ENCODE peak calls at places on chromosomes 11 and 22, in six cellular contexts. G is choroid plexus epithelial cell, I is upper lobe of left lung, T is stomach, S is K562, B is mucosa of descending colon. A is an unnamed sample.

GRCh38 chr11:67495234-67496005 is 9.7 kb downstream of the PITPNM1 start:
- DNase-seq in B (no peak), I (no peak), T (no peak), G (no peak), S (no peak), A (no peak)

GRCh38 chr11:78030429-78031325 is 7.6 kb upstream of the KCTD14 start:
- DNase-seq in T (peak; percentile 89), S (no peak), G (peak; percentile 70), B (peak; percentile 63), I (peak; percentile 76), A (peak; percentile 94)

GRCh38 chr11:40338739-40339138 is 1120.7 kb downstream of the LRRC4C start:
- DNase-seq in B (no peak), T (no peak), S (no peak), I (no peak), G (peak; percentile 70), A (no peak)

GRCh38 chr22:49649166-49649565 is 178.5 kb downstream of the BRD1 start:
- DNase-seq in I (peak; percentile 50), B (no peak), T (no peak), G (no peak), S (no peak), A (no peak)

GRCh38 chr22:39543095-39543494 is 10.5 kb upstream of the RPS19BP1 start:
- DNase-seq in B (peak; percentile 29), S (peak; percentile 67), G (peak; percentile 62), I (no peak), T (no peak), A (no peak)

GRCh38 chr11:82775736-82776346 is 42.2 kb upstream of the FAM181B start:
- DNase-seq in T (no peak), B (peak; percentile 50), S (peak; percentile 62), G (peak; percentile 72), I (no peak), A (no peak)

GRCh38 chr11:43576834-43577521 is 103.6 kb upstream of the HSD17B12 start:
- DNase-seq in T (peak; percentile 44), S (peak; percentile 80), I (peak; percentile 71), G (peak; percentile 60), B (peak; percentile 58), A (peak; percentile 83)

GRCh38 chr11:67059671-67060070 is 3.0 kb downstream of the RHOD start:
- DNase-seq in I (no peak), T (no peak), S (no peak), B (no peak), G (no peak), A (no peak)

GRCh38 chr22:18034076-18034475 is 9.7 kb upstream of the MICAL3 start:
- DNase-seq in T (no peak), G (no peak), S (no peak), I (no peak), B (no peak), A (no peak)

GRCh38 chr22:39299829-39300178 is 19.6 kb downstream of the RPL3 start:
- DNase-seq in B (no peak), I (no peak), S (no peak), T (no peak), G (no peak), A (no peak)

GRCh38 chr11:88122956-88123355 is 52.3 kb downstream of the RAB38 start:
- DNase-seq in G (no peak), B (no peak), S (no peak), T (no peak), I (no peak), A (no peak)

GRCh38 chr11:120473486-120473885 is 38.1 kb upstream of the GRIK4 start:
- DNase-seq in I (no peak), G (no peak), T (no peak), S (no peak), B (no peak), A (no peak)

GRCh38 chr11:2576116-2576515 is 123.7 kb downstream of the KCNQ1OT1 start:
- DNase-seq in T (no peak), I (no peak), G (no peak), S (no peak), B (no peak), A (no peak)

GRCh38 chr22:19178659-19179471 is at the start of gene SLC25A1:
- DNase-seq in I (peak; percentile 99), B (peak; percentile 97), T (peak; percentile 97), S (peak; percentile 100), G (peak; percentile 89), A (peak; percentile 97)

GRCh38 chr22:38699784-38700183 is 959 bp downstream of the JOSD1 start:
- DNase-seq in T (no peak), G (peak; percentile 64), I (no peak), B (no peak), S (no peak), A (no peak)

GRCh38 chr22:43110927-43111623 is 525 bp downstream of the BIK start:
- DNase-seq in I (peak; percentile 91), S (no peak), B (peak; percentile 72), G (no peak), T (peak; percentile 76), A (no peak)

GRCh38 chr11:2296913-2297622 is 4.7 kb downstream of the C11orf21 start:
- DNase-seq in G (no peak), T (peak; percentile 21), I (peak; percentile 63), B (peak; percentile 0), S (no peak), A (peak; percentile 51)

GRCh38 chr22:27045103-27045940 is 387.9 kb downstream of the MIAT start:
- DNase-seq in S (no peak), T (no peak), B (no peak), I (no peak), G (peak; percentile 69), A (no peak)

GRCh38 chr22:19704355-19705015 is 9.8 kb upstream of the SEPTIN5 start:
- DNase-seq in S (peak; percentile 20), G (no peak), I (peak; percentile 29), B (no peak), T (no peak), A (no peak)

GRCh38 chr22:29205598-29206371 is at the start of gene EMID1:
- DNase-seq in T (peak; percentile 61), I (peak; percentile 90), G (peak; percentile 26), S (peak; percentile 73), B (peak; percentile 40), A (no peak)

GRCh38 chr11:119320593-119321524 is 3.9 kb upstream of the MCAM start:
- DNase-seq in T (peak; percentile 64), G (peak; percentile 72), S (peak; percentile 83), B (no peak), I (peak; percentile 92), A (no peak)

GRCh38 chr11:126061707-126062678 is 673 bp downstream of the CDON start:
- DNase-seq in G (peak; percentile 28), S (no peak), B (peak; percentile 40), I (no peak), T (no peak), A (no peak)

GRCh38 chr11:65516135-65516968 is 8.5 kb upstream of the SCYL1 start:
- DNase-seq in G (no peak), S (no peak), T (no peak), I (no peak), B (no peak), A (no peak)

GRCh38 chr11:20353829-20354434 is 9.6 kb upstream of the HTATIP2 start:
- DNase-seq in T (peak; percentile 29), I (no peak), G (peak; percentile 71), B (peak; percentile 52), S (peak; percentile 53), A (no peak)

GRCh38 chr22:44173154-44173553 is 7.6 kb upstream of the PARVG start:
- DNase-seq in G (no peak), S (no peak), I (no peak), T (no peak), B (no peak), A (no peak)

DNA sequence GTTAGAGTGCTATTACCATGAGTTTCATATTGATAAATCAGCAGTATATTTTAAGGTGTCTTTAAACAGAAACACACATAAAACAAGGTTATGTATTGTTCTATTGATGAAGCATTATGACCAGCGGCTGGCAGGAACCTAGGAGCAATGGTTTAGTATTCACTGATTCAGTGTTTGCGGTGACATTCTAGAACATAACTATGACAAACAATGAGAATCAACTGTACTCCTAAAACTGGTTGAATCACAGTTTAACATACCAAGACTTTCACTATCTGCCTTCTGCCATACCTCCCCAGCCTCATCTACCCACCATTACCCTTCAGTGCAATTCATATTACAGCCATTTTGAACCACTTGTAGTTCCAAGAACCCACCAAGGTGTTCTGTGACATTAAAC is 8.8 kb downstream of the HOATZ start:
- DNase-seq in B (no peak), T (no peak), I (no peak), S (no peak), G (no peak), A (no peak)
- TF ChIP-seq CTCF in B (no peak), T (no peak), I (no peak), S (no peak), G (no peak), A (no peak)

GRCh38 chr11:129277216-129277838 is 85.2 kb upstream of the ARHGAP32 start:
- DNase-seq in I (no peak), G (no peak), T (no peak), B (no peak), S (no peak), A (no peak)

GRCh38 chr11:129278586-129279319 is 86.6 kb upstream of the ARHGAP32 start:
- DNase-seq in B (peak; percentile 26), T (no peak), S (no peak), I (peak; percentile 87), G (no peak), A (no peak)

GRCh38 chr11:129281471-129282268 is 89.5 kb upstream of the ARHGAP32 start:
- DNase-seq in B (no peak), G (no peak), I (no peak), T (no peak), S (no peak), A (no peak)

GRCh38 chr11:129280027-129280811 is 88.1 kb upstream of the ARHGAP32 start:
- DNase-seq in B (no peak), G (no peak), T (no peak), I (no peak), S (no peak), A (no peak)

GRCh38 chr11:129279326-129280026 is 87.4 kb upstream of the ARHGAP32 start:
- DNase-seq in G (peak; percentile 77), B (peak; percentile 83), S (no peak), T (peak; percentile 83), I (peak; percentile 97), A (peak; percentile 92)
- TF ChIP-seq CTCF in G (no peak), B (no peak), S (no peak), T (no peak), I (no peak), A (no peak)

GRCh38 chr11:72091292-72091691 is 10.6 kb downstream of the LRRC51 start:
- DNase-seq in I (no peak), B (peak; percentile 90), T (peak; percentile 71), G (peak; percentile 79), S (peak; percentile 87), A (no peak)
- TF ChIP-seq CTCF in I (peak; percentile 86), B (peak; percentile 60), T (peak; percentile 87), G (peak; percentile 90), S (peak; percentile 93), A (peak; percentile 80)

GRCh38 chr11:62472063-62472884 is 53.4 kb downstream of the SCGB1A1 start:
- DNase-seq in T (no peak), S (peak; percentile 66), I (no peak), B (no peak), G (no peak), A (no peak)
- TF ChIP-seq CTCF in T (no peak), S (no peak), I (no peak), B (no peak), G (no peak), A (no peak)

A was measured in osteocyte.